ENCODE peak calls at places on chromosomes 4 and X, in six cellular contexts. E, B, K, I, L and V are unnamed samples.

GRCh38 chr4:128571747-128572146 is 237.8 kb upstream of the JADE1 start:
- DNase-seq in E (no peak), B (no peak), K (peak), I (no peak), L (no peak), V (no peak)

GRCh38 chrX:125319646-125320521 is at the start of gene TEX13C:
- DNase-seq in E (no peak), B (no peak), K (no peak), I (no peak), L (no peak), V (no peak)

GRCh38 chr4:99934891-99935290 is 11.5 kb downstream of the DNAJB14 start:
- DNase-seq in E (no peak), B (no peak), K (no peak), I (no peak), L (no peak), V (no peak)

GRCh38 chr4:139709660-139710059 is 44.0 kb downstream of the MGST2 start:
- DNase-seq in E (no peak), B (no peak), K (no peak), I (no peak), L (no peak), V (no peak)

GRCh38 chr4:185280608-185281007 is 71.2 kb downstream of the SNX25 start:
- DNase-seq in E (no peak), B (no peak), K (no peak), I (no peak), L (no peak), V (no peak)

GRCh38 chr4:73763877-73764276 is 23.5 kb downstream of the CXCL8 start:
- DNase-seq in E (no peak), B (no peak), K (no peak), I (no peak), L (no peak), V (no peak)

GRCh38 chrX:1205681-1206611 is 6.5 kb downstream of the CRLF2 start:
- DNase-seq in E (peak), B (no peak), K (peak), I (no peak), L (no peak), V (peak)

GRCh38 chr4:99918656-99919055 is 24.4 kb upstream of the LAMTOR3 start:
- DNase-seq in E (no peak), B (no peak), K (no peak), I (no peak), L (no peak), V (no peak)

GRCh38 chr4:57065730-57066482 is 44.3 kb downstream of the IGFBP7 start:
- DNase-seq in E (no peak), B (no peak), K (no peak), I (no peak), L (no peak), V (no peak)

GRCh38 chr4:158729716-158730559 is 6.7 kb upstream of the PPID start:
- DNase-seq in E (peak), B (peak), K (peak), I (peak), L (peak), V (peak)

GRCh38 chr4:52037730-52038108 is 380 bp downstream of the SGCB start:
- DNase-seq in E (peak), B (peak), K (no peak), I (no peak), L (no peak), V (no peak)

GRCh38 chr4:152032722-152033131 is 271.9 kb upstream of the GATB start:
- DNase-seq in E (no peak), B (no peak), K (peak), I (no peak), L (no peak), V (no peak)

GRCh38 chr4:122700178-122700725 is 32.3 kb upstream of the BBS12 start:
- DNase-seq in E (no peak), B (peak), K (peak), I (no peak), L (no peak), V (no peak)

GRCh38 chr4:160353548-160353947 is 1250.7 kb downstream of the RAPGEF2 start:
- DNase-seq in E (no peak), B (no peak), K (no peak), I (no peak), L (no peak), V (no peak)

GRCh38 chrX:136035663-136036062 is 50.4 kb downstream of the SLC9A6 start:
- DNase-seq in E (no peak), B (no peak), K (no peak), I (no peak), L (no peak), V (no peak)

GRCh38 chr4:121462660-121463261 is 81.9 kb upstream of the QRFPR start:
- DNase-seq in E (peak), B (no peak), K (peak), I (no peak), L (no peak), V (peak)

GRCh38 chrX:35380808-35381700 is 417.1 kb upstream of the MAGEB16 start:
- DNase-seq in E (no peak), B (no peak), K (peak), I (no peak), L (no peak), V (peak)

GRCh38 chrX:49227726-49228125 is 5.4 kb downstream of the CACNA1F start:
- DNase-seq in E (no peak), B (no peak), K (no peak), I (no peak), L (no peak), V (no peak)

GRCh38 chr4:3369781-3370660 is 71.7 kb upstream of the HGFAC start:
- DNase-seq in E (peak), B (peak), K (peak), I (no peak), L (no peak), V (peak)

GRCh38 chr4:1475277-1476139 is 69.3 kb upstream of the NKX1-1 start:
- DNase-seq in E (no peak), B (no peak), K (no peak), I (no peak), L (no peak), V (no peak)

GRCh38 chr4:170651786-170652185 is 562.0 kb upstream of the AADAT start:
- DNase-seq in E (no peak), B (no peak), K (no peak), I (no peak), L (no peak), V (no peak)

GRCh38 chr4:186820371-186820990 is 96.8 kb upstream of the FAT1 start:
- DNase-seq in E (no peak), B (peak), K (no peak), I (no peak), L (no peak), V (no peak)

GRCh38 chr4:110196206-110196870 is 2.1 kb downstream of the ELOVL6 start:
- DNase-seq in E (peak), B (peak), K (no peak), I (no peak), L (no peak), V (peak)

GRCh38 chr4:164779811-164780216 is 25.9 kb downstream of the SMIM31 start:
- DNase-seq in E (peak), B (no peak), K (peak), I (no peak), L (no peak), V (peak)

GRCh38 chr4:24594887-24595286 is 10.5 kb upstream of the DHX15 start:
- DNase-seq in E (no peak), B (no peak), K (peak), I (no peak), L (no peak), V (no peak)

GRCh38 chr4:166622425-166622977 is 611.8 kb downstream of the SPOCK3 start:
- DNase-seq in E (no peak), B (no peak), K (peak), I (no peak), L (no peak), V (no peak)

GRCh38 chr4:86358176-86358701 is 1.6 kb downstream of the MAPK10 start:
- DNase-seq in E (no peak), B (no peak), K (no peak), I (no peak), L (no peak), V (no peak)

GRCh38 chr4:38160487-38161207 is 200.4 kb downstream of the PTTG2 start:
- DNase-seq in E (peak), B (no peak), K (peak), I (no peak), L (peak), V (peak)

GRCh38 chr4:72449705-72450104 is 119.3 kb downstream of the ADAMTS3 start:
- DNase-seq in E (no peak), B (no peak), K (no peak), I (no peak), L (no peak), V (no peak)

GRCh38 chr4:122458625-122459024 is 2.1 kb upstream of the IL2 start:
- DNase-seq in E (peak), B (no peak), K (peak), I (no peak), L (no peak), V (peak)

GRCh38 chr4:187183351-187183750 is 459.7 kb upstream of the FAT1 start:
- DNase-seq in E (no peak), B (no peak), K (no peak), I (no peak), L (no peak), V (no peak)

GRCh38 chr4:25163216-25163615 is 3.0 kb upstream of the SEPSECS start:
- DNase-seq in E (no peak), B (no peak), K (no peak), I (no peak), L (no peak), V (peak)

GRCh38 chr4:185865901-185866328 is 53.9 kb upstream of the SORBS2 start:
- DNase-seq in E (no peak), B (peak), K (peak), I (no peak), L (no peak), V (no peak)

GRCh38 chr4:118801895-118802575 is 33.9 kb downstream of the SEC24D start:
- DNase-seq in E (no peak), B (no peak), K (no peak), I (no peak), L (no peak), V (peak)